ENCODE peak calls at places on chromosomes 16 and 17, in five cellular contexts. G is nephron progenitor cell, I is progenitor cell of endocrine pancreas, W is tibial nerve, N is Peyer's patch. C is an unnamed sample.

GRCh38 chr17:9726291-9726690 is 65.1 kb downstream of the DHRS7C start:
- DNase-seq in G (no peak), W (no peak), N (no peak), I (no peak), C (no peak)

GRCh38 chr17:33871720-33872535 is 383.2 kb upstream of the CCL2 start:
- DNase-seq in N (no peak), W (no peak), G (no peak), I (no peak), C (no peak)

GRCh38 chr16:54655171-54655590 is 275.5 kb upstream of the IRX5 start:
- DNase-seq in G (peak; percentile 44), I (no peak), N (no peak), W (no peak), C (peak; percentile 74)

GRCh38 chr17:77205396-77206124 is 64.8 kb downstream of the SEC14L1 start:
- DNase-seq in G (no peak), I (no peak), W (no peak), N (peak; percentile 28), C (no peak)

GRCh38 chr17:55672585-55673501 is 49.8 kb downstream of the TMEM100 start:
- DNase-seq in I (no peak), G (no peak), W (no peak), N (no peak), C (no peak)

GRCh38 chr17:34337701-34338100 is 18.5 kb downstream of the CCL8 start:
- DNase-seq in W (no peak), I (no peak), N (no peak), G (no peak), C (no peak)

GRCh38 chr16:84844049-84844350 is 24.2 kb downstream of the CRISPLD2 start:
- DNase-seq in G (no peak), N (no peak), I (no peak), W (no peak), C (no peak)

GRCh38 chr16:73107371-73107770 is 59.4 kb upstream of the ZFHX3 start:
- DNase-seq in N (no peak), W (no peak), G (no peak), I (no peak), C (no peak)

GRCh38 chr16:22948603-22949368 is 134.8 kb downstream of the HS3ST2 start:
- DNase-seq in I (peak; percentile 17), N (peak; percentile 81), G (peak; percentile 62), W (peak; percentile 54), C (no peak)

GRCh38 chr17:53313746-53314145 is 509.0 kb upstream of the KIF2B start:
- DNase-seq in G (no peak), N (no peak), W (no peak), I (no peak), C (no peak)
- TF ChIP-seq CTCF in G (no peak), N (no peak), W (no peak), I (no peak), C (no peak)

DNA sequence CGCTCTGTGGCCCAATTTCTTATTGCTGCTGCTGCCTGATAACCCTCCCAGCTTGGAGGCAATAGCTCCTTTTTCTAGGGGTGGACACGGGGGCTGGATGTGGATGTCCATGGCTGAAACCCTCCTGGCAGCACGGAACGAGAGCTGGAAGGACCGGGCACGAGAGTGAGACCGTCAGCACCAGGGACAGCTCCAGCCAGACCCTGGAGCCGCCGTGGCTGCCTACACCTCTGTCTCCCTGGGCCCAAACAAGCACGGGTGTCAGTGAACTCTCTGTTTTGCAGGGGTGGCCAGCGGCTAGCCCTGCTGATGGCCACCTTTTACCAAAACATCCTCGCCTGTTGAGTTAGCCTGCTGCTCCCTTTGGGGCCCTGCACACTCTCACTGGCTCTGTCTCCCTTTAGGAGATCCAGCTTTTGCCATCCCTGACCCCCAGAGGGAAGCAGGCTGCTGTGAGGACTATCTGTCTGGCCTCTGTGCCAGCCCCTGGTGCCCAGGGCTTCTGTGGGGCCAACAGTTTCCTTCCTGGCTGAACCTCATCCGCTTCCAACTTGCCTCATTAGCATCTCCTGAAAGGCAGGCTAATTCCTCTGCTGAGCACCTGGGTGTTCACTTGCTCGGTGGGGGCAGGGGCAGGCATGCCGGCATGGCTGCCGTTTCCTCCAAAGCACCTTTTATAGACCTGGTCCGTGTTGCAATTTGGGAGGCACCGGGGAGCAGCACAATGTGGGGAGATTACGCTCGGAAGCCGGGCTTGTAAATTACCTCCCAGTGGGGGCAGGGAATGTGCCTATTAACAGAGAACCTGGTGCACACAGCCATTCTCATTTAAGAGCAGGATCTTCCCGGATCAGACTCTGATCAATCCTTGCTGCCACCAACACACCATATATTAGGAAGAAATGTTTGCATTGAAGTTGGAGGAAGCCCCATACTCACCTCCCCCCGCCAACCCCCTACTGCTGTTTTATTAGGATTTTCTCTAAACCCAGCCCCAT is 118.2 kb downstream of the ENGASE start:
- DNase-seq in W (no peak), I (peak; percentile 77), G (peak; percentile 96), N (no peak), C (no peak)
- TF ChIP-seq CTCF in W (no peak), I (no peak), G (no peak), N (no peak), C (no peak)

GRCh38 chr17:74368341-74369152 is 1.2 kb downstream of the GPR142 start:
- DNase-seq in N (peak; percentile 88), G (peak; percentile 82), I (peak; percentile 62), W (peak; percentile 60), C (no peak)
- TF ChIP-seq CTCF in N (peak; percentile 91), G (peak; percentile 90), I (peak; percentile 86), W (peak; percentile 97), C (peak; percentile 95)

GRCh38 chr17:39939588-39940419 is 12.3 kb downstream of the LRRC3C start:
- DNase-seq in W (no peak), G (no peak), I (no peak), N (no peak), C (no peak)
- TF ChIP-seq CTCF in W (peak; percentile 4), G (peak; percentile 24), I (peak; percentile 39), N (peak; percentile 41), C (no peak)